ENCODE peak calls at places on chromosomes 2 and 18, in seven cellular contexts. Z is skeletal muscle cell, G is D341Med, L is psoas muscle, P is HFFc6, Q is Panc1, V is COR-L47. X is an unnamed sample.

GRCh38 chr2:135664623-135665068 is 77.0 kb upstream of the UBXN4 start:
- DNase-seq in Z (no peak), G (no peak), L (no peak), P (peak; percentile 73), Q (no peak), V (no peak), X (no peak)

GRCh38 chr2:47086054-47086471 is 69.0 kb downstream of the STPG4 start:
- DNase-seq in Z (no peak), G (no peak), L (no peak), P (no peak), Q (no peak), V (no peak), X (no peak)

GRCh38 chr2:118849226-118850170 is 2.0 kb upstream of the EN1 start:
- DNase-seq in Z (no peak), G (no peak), L (no peak), P (no peak), Q (no peak), V (no peak), X (peak; percentile 41)

GRCh38 chr2:8365331-8365910 is 316.4 kb upstream of the ID2 start:
- DNase-seq in Z (no peak), G (no peak), L (no peak), P (no peak), Q (no peak), V (no peak), X (no peak)

GRCh38 chr2:216936954-216937357 is 77.1 kb upstream of the TNP1 start:
- DNase-seq in Z (no peak), G (no peak), L (peak; percentile 48), P (no peak), Q (no peak), V (peak; percentile 4), X (no peak)

GRCh38 chr2:147094077-147094476 is 750.8 kb upstream of the ACVR2A start:
- DNase-seq in Z (no peak), G (no peak), L (no peak), P (no peak), Q (no peak), V (no peak), X (no peak)

GRCh38 chr2:29063056-29063455 is 11.3 kb downstream of the PCARE start:
- DNase-seq in Z (no peak), G (no peak), L (peak; percentile 72), P (no peak), Q (no peak), V (no peak), X (no peak)

GRCh38 chr2:16652296-16653082 is 13.1 kb downstream of the CYRIA start:
- DNase-seq in Z (no peak), G (no peak), L (no peak), P (no peak), Q (no peak), V (no peak), X (no peak)

GRCh38 chr18:50284226-50284885 is 3.0 kb upstream of the MBD1 start:
- DNase-seq in Z (no peak), G (no peak), L (no peak), P (no peak), Q (no peak), V (no peak), X (no peak)

GRCh38 chr2:55966431-55967118 is 43.0 kb upstream of the EFEMP1 start:
- DNase-seq in Z (no peak), G (no peak), L (peak; percentile 75), P (no peak), Q (no peak), V (no peak), X (no peak)

GRCh38 chr2:69724540-69725159 is 17.3 kb upstream of the ANXA4 start:
- DNase-seq in Z (peak; percentile 18), G (peak; percentile 78), L (peak; percentile 91), P (peak; percentile 65), Q (peak; percentile 72), V (peak; percentile 65), X (peak; percentile 93)

GRCh38 chr18:80023173-80023572 is 11.1 kb upstream of the RBFA start:
- DNase-seq in Z (no peak), G (no peak), L (no peak), P (no peak), Q (no peak), V (no peak), X (no peak)

GRCh38 chr18:74402806-74403433 is 54.2 kb downstream of the DIPK1C start:
- DNase-seq in Z (no peak), G (no peak), L (no peak), P (no peak), Q (no peak), V (no peak), X (no peak)

GRCh38 chr2:26901326-26902183 is 53.6 kb downstream of the DPYSL5 start:
- DNase-seq in Z (no peak), G (peak; percentile 58), L (no peak), P (no peak), Q (no peak), V (peak; percentile 81), X (peak; percentile 8)

GRCh38 chr2:80026040-80026729 is 278.4 kb downstream of the LRRTM1 start:
- DNase-seq in Z (no peak), G (no peak), L (no peak), P (no peak), Q (no peak), V (no peak), X (no peak)

GRCh38 chr2:186183406-186183805 is 302.7 kb upstream of the ZC3H15 start:
- DNase-seq in Z (no peak), G (peak; percentile 15), L (no peak), P (no peak), Q (no peak), V (no peak), X (no peak)

GRCh38 chr2:232349546-232349945 is 29.0 kb upstream of the ALPP start:
- DNase-seq in Z (no peak), G (no peak), L (peak; percentile 42), P (no peak), Q (no peak), V (no peak), X (peak; percentile 1)

GRCh38 chr2:232887171-232887850 is 17.2 kb downstream of the SNORC start:
- DNase-seq in Z (no peak), G (no peak), L (no peak), P (no peak), Q (no peak), V (no peak), X (no peak)

GRCh38 chr2:240857039-240858008 is 11.3 kb upstream of the AGXT start:
- DNase-seq in Z (no peak), G (no peak), L (no peak), P (no peak), Q (no peak), V (no peak), X (no peak)

GRCh38 chr18:38483326-38483725 is 917.7 kb upstream of the CELF4 start:
- DNase-seq in Z (no peak), G (no peak), L (no peak), P (no peak), Q (no peak), V (no peak), X (no peak)

GRCh38 chr2:8171608-8172007 is 510.2 kb upstream of the ID2 start:
- DNase-seq in Z (no peak), G (no peak), L (no peak), P (no peak), Q (no peak), V (no peak), X (no peak)

GRCh38 chr2:189534854-189535253 is 45.7 kb downstream of the SLC40A1 start:
- DNase-seq in Z (peak; percentile 53), G (no peak), L (no peak), P (peak; percentile 60), Q (no peak), V (no peak), X (no peak)

X was measured in nephron progenitor cell.